ENCODE peak calls at places on chromosomes 6 and 20, in eight cellular contexts. A is effector memory CD4-positive, alpha-beta T cell; I is stomach; J is ascending aorta; C is uterus; D is substantia nigra; V is body of pancreas; O is right cardiac atrium. W is an unnamed sample.

GRCh38 chr6:25388776-25389175 is 109.6 kb downstream of the CARMIL1 start:
- DNase-seq in D (no peak), V (no peak), J (no peak), C (no peak), O (no peak), I (no peak), A (no peak), W (no peak)

GRCh38 chr6:135266675-135267074 is 85.6 kb downstream of the MYB start:
- DNase-seq in V (no peak), O (no peak), C (no peak), A (no peak), J (no peak), I (no peak), D (no peak), W (no peak)

GRCh38 chr6:75791881-75792280 is 42.8 kb downstream of the MYO6 start:
- DNase-seq in O (no peak), J (no peak), I (no peak), C (no peak), D (no peak), V (no peak), A (no peak), W (no peak)

GRCh38 chr6:36836091-36836770 is 3.0 kb downstream of the CPNE5 start:
- DNase-seq in A (no peak), I (no peak), D (no peak), J (no peak), C (no peak), V (no peak), O (peak), W (no peak)

GRCh38 chr20:24668384-24668702 is 198.9 kb downstream of the SYNDIG1 start:
- DNase-seq in C (no peak), J (peak), A (no peak), V (no peak), D (no peak), I (no peak), O (no peak), W (no peak)

GRCh38 chr6:13490402-13490801 is 3.0 kb upstream of the GFOD1 start:
- DNase-seq in I (no peak), J (no peak), C (no peak), V (no peak), D (no peak), O (no peak), A (no peak), W (no peak)

GRCh38 chr20:51586005-51586440 is 43.5 kb upstream of the NFATC2 start:
- DNase-seq in A (no peak), J (no peak), D (no peak), I (no peak), C (no peak), O (no peak), V (no peak), W (no peak)

GRCh38 chr6:93784794-93785757 is 365.7 kb upstream of the EPHA7 start:
- DNase-seq in J (no peak), I (no peak), A (no peak), O (no peak), C (peak), V (peak), D (no peak), W (no peak)

GRCh38 chr20:47353224-47353696 is 3.2 kb downstream of the ZMYND8 start:
- DNase-seq in I (no peak), D (no peak), A (no peak), C (no peak), V (no peak), J (no peak), O (no peak), W (no peak)

GRCh38 chr6:27321901-27322300 is 9.8 kb upstream of the POM121L2 start:
- DNase-seq in D (no peak), C (no peak), I (no peak), V (no peak), J (no peak), A (no peak), O (no peak), W (no peak)

GRCh38 chr6:3762852-3763251 is 11.3 kb upstream of the PXDC1 start:
- DNase-seq in I (no peak), C (no peak), D (no peak), J (peak), V (no peak), O (no peak), A (no peak), W (no peak)

GRCh38 chr6:3768502-3768901 is 17.0 kb upstream of the PXDC1 start:
- DNase-seq in J (no peak), I (no peak), O (no peak), A (no peak), V (no peak), C (no peak), D (no peak), W (no peak)

GRCh38 chr6:3765415-3765814 is 13.9 kb upstream of the PXDC1 start:
- DNase-seq in D (no peak), O (no peak), C (no peak), J (no peak), A (no peak), V (no peak), I (no peak), W (no peak)

GRCh38 chr6:3764516-3765333 is 13.2 kb upstream of the PXDC1 start:
- DNase-seq in V (no peak), A (no peak), O (no peak), J (peak), D (no peak), C (no peak), I (no peak), W (no peak)

GRCh38 chr6:3766219-3766618 is 14.7 kb upstream of the PXDC1 start:
- DNase-seq in A (no peak), V (no peak), C (no peak), D (no peak), J (peak), I (no peak), O (no peak), W (no peak)
- H3K27ac ChIP-seq in A (no peak), V (no peak), C (no peak), D (no peak), J (peak), I (no peak), O (no peak), W (no peak)

GRCh38 chr20:38882600-38882999 is 43.6 kb upstream of the FAM83D start:
- DNase-seq in V (no peak), D (no peak), J (no peak), I (no peak), C (no peak), A (no peak), O (no peak), W (no peak)

GRCh38 chr20:38885357-38885756 is 40.9 kb upstream of the FAM83D start:
- DNase-seq in J (no peak), D (no peak), I (no peak), C (no peak), V (no peak), A (no peak), O (no peak), W (peak)

GRCh38 chr20:38881806-38882440 is 44.3 kb upstream of the FAM83D start:
- DNase-seq in D (no peak), O (no peak), A (no peak), V (no peak), I (no peak), C (no peak), J (no peak), W (peak)

GRCh38 chr20:38883981-38884733 is 42.1 kb upstream of the FAM83D start:
- DNase-seq in C (no peak), J (no peak), A (no peak), V (no peak), I (no peak), D (no peak), O (no peak), W (peak)

DNA sequence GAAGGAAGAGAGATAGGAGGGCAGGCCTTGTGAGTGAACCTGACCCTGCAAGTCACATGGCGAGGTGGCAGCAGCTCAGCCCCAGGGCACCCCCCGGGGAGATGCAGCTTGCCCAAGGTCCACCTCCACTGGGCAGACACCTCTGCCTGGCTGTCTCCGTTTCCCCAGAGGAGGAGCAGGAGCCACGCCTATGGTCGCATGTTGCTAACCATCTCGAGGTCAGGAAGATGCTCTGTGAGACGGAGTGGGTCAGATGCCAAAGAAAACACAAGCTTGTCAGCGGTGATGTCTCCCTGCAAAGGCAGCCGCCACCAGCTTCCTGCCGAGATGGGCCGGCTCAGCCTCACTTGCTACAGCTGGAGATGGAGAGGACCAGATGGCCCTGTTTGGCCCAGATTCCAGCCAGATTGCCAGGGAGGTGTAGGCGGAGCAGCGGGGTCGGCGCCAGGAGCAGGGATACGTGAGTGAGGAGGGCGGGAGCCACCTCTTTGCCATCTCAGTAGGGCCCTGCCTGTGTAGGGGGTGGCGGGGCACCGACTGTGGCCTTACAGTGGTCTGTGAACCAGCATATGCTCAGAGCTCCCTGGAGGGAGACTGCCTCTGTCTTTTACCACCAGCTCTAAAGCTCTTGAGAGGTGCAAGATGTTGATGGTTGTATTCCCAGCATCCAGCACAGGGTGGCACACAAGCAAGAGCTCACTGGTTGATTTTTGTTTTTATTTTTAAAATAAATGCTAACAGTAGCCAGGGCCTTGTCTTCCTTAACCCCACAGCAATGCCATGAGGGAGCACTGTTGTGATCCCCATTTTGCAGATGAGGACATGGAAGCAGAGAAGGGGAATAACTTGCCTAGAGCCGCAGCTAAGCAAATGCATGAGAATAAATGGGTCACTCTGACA is 42.9 kb upstream of the FAM83D start:
- DNase-seq in I (no peak), O (peak), C (no peak), J (no peak), D (no peak), V (no peak), A (no peak), W (peak)
- H3K27ac ChIP-seq in I (no peak), O (no peak), C (no peak), J (no peak), D (peak), V (no peak), A (no peak), W (no peak)

GRCh38 chr6:32935551-32936246 is 5.1 kb downstream of the HLA-DMB start:
- DNase-seq in V (no peak), C (no peak), J (no peak), I (no peak), D (no peak), O (no peak), A (no peak), W (no peak)
- H3K27ac ChIP-seq in V (no peak), C (no peak), J (no peak), I (no peak), D (no peak), O (no peak), A (no peak), W (no peak)

DNA sequence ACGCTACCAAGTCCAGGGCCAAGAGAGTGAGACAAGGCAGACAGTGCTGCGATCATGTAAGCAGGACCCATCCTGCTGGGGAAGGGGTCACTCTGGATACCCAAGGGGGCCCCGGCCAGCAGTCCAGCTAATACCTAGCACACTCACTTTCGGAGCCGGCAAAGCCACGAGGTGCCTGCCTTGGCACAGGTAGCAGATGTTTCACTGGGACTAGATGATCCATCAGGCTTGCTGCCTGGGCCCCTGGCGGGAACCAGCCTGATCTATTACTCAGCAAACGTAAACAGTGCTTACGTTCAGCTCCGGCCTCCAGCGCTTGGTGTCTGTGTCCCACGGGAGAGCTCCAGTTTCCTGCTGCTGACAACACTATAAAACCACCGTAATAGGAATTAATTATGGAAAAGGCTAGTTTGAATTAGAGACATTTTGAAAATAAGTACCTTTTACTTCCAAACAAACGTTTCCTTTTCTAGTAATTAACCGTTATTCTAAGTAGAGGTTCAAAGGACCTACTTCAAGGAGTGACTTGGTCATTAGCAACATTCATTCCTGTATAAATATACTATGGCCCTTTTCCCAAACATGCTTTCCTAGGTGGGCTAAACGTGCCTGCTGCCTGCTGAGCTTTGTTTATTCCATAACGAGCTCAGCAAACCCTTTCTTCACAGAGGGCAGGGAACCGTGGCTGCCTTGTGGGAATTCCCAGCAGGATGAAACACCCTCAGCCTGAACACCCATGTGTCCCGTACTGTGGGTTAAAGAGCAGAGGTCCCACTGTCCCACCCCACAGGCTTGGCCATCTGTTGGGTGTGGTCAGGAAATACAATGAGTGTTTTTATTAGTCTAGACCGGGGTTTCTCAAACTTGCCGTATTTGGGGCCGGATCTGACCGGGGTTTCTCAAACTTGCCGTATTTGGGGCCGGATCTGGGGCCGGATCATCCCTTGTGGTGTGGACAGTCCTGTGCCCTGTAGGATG is 18.4 kb downstream of the SLC22A23 start:
- DNase-seq in J (peak), I (no peak), A (no peak), O (no peak), C (no peak), D (no peak), V (no peak), W (no peak)
- H3K27ac ChIP-seq in J (no peak), I (no peak), A (no peak), O (no peak), C (no peak), D (peak), V (no peak), W (no peak)

GRCh38 chr6:15622045-15622750 is 40.6 kb downstream of the DTNBP1 start:
- DNase-seq in I (no peak), O (no peak), J (no peak), V (no peak), C (no peak), A (no peak), D (no peak), W (no peak)
- H3K27ac ChIP-seq in I (peak), O (peak), J (no peak), V (peak), C (no peak), A (no peak), D (no peak), W (no peak)

GRCh38 chr6:45969883-45970282 is 45.8 kb downstream of the CLIC5 start:
- DNase-seq in C (no peak), V (no peak), D (no peak), A (no peak), J (no peak), I (no peak), O (no peak), W (no peak)
- H3K27ac ChIP-seq in C (peak), V (no peak), D (no peak), A (no peak), J (no peak), I (no peak), O (peak), W (peak)

GRCh38 chr20:61871160-61871559 is 194.5 kb downstream of the TAF4 start:
- DNase-seq in O (no peak), V (no peak), J (no peak), D (no peak), A (no peak), I (no peak), C (no peak), W (no peak)

GRCh38 chr20:61866165-61866564 is 199.5 kb downstream of the TAF4 start:
- DNase-seq in C (no peak), V (no peak), A (no peak), J (no peak), D (no peak), O (no peak), I (no peak), W (no peak)

GRCh38 chr20:61869750-61870507 is 195.8 kb downstream of the TAF4 start:
- DNase-seq in C (no peak), V (no peak), A (no peak), J (no peak), I (no peak), O (peak), D (no peak), W (no peak)

GRCh38 chr20:61868006-61868405 is 197.7 kb downstream of the TAF4 start:
- DNase-seq in O (peak), I (no peak), D (no peak), A (no peak), V (no peak), C (no peak), J (no peak), W (no peak)

DNA sequence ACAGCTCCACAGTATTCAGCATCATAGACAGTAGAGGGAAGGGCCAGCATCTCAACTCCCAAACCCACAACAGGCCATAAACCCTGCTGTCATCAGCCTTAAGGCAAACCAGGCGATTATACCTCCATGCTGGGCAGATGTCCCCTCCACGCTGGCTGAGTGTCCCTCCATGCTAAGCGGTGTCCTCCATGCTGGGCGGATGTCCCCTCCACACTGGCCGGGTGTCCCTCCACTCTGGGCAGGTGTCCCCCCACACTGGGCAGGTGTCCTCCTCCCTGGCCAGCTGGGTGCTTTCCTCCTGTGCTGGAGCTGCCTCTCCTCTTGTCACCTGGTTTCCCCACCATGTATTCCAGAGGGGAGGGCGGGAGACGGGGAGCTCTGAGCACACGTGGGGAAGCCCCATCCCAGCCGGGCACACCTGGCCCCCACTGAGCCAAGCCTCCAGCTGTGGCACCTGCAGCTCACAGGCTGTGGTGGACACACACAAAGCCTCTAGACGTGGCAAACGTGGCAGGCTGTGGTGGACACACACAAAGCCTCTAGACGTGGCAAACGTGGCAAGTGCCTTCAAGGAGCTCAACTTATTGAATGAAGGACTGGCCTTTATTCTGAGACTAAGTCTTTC is 197.1 kb downstream of the TAF4 start:
- DNase-seq in A (no peak), V (no peak), C (no peak), J (no peak), D (no peak), I (no peak), O (peak), W (no peak)
- H3K27ac ChIP-seq in A (no peak), V (no peak), C (no peak), J (no peak), D (no peak), I (no peak), O (no peak), W (no peak)

GRCh38 chr6:109143191-109143590 is 47.9 kb downstream of the CEP57L1 start:
- DNase-seq in V (no peak), A (no peak), C (no peak), J (no peak), I (no peak), O (no peak), D (no peak), W (no peak)

GRCh38 chr6:109139109-109139508 is 43.8 kb downstream of the CEP57L1 start:
- DNase-seq in A (no peak), J (no peak), C (no peak), O (no peak), I (no peak), D (no peak), V (no peak), W (no peak)
- H3K27ac ChIP-seq in A (no peak), J (no peak), C (no peak), O (no peak), I (no peak), D (no peak), V (no peak), W (no peak)

DNA sequence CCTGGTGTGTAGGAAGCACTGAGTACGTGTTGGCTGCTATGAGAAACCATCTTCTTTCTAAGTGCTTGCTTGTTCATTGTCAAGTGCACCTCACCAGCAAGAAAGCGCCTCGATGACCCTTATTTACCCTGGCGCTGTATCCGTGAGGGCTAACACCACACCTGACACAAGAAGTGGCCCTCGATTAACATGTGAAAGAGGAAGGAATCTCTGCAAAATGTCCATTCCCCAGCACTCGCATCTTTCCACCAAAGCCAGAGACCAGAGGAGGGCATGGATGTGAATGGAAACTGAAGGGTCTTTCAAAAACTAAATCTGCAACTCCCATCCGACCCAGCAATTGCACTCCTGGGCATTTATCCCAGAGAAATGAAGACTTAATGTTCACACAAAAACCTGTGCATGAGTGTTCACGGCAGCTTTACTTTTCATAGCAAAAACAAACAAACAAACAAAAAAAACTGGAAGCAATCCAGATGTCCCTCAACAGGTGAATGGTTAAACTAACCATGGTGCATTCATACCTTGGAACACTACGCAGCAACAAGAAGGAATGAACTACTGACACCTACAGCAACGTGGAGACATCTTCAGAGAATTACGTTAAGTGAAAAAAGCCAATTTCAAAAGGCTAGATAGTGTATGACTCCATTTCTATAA is 32.4 kb downstream of the PMEPA1 start:
- DNase-seq in O (no peak), I (no peak), J (no peak), D (no peak), A (no peak), C (no peak), V (no peak), W (no peak)
- H3K27ac ChIP-seq in O (no peak), I (no peak), J (no peak), D (no peak), A (no peak), C (no peak), V (no peak), W (no peak)

GRCh38 chr20:63351811-63352591 is 9.1 kb downstream of the CHRNA4 start:
- DNase-seq in V (no peak), C (no peak), D (peak), A (no peak), O (peak), I (no peak), J (no peak), W (no peak)
- H3K27ac ChIP-seq in V (no peak), C (no peak), D (peak), A (no peak), O (no peak), I (no peak), J (no peak), W (no peak)

W was measured in upper lobe of right lung.